ENCODE peak calls at places on chromosomes 13 and 19, in five cellular contexts. B, D, T, M and C are unnamed samples.

GRCh38 chr19:4495471-4495870 is 22.8 kb downstream of the PLIN4 start:
- DNase-seq in M (no peak), B (no peak), T (no peak), D (no peak), C (no peak)

GRCh38 chr19:15048885-15049541 is at the start of gene CASP14:
- DNase-seq in M (no peak), T (no peak), B (no peak), D (no peak), C (no peak)

GRCh38 chr19:42325896-42326771 is 699 bp downstream of the MEGF8 start:
- DNase-seq in M (no peak), B (peak; percentile 28), D (no peak), T (peak; percentile 49), C (peak; percentile 67)

GRCh38 chr13:112956516-112957294 is 12.3 kb upstream of the MCF2L start:
- DNase-seq in M (no peak), T (no peak), B (no peak), D (no peak), C (no peak)

GRCh38 chr19:2922987-2923386 is 21.8 kb downstream of the ZNF77 start:
- DNase-seq in B (no peak), T (no peak), D (no peak), M (no peak), C (peak; percentile 15)

GRCh38 chr19:3073159-3073563 is 10.9 kb upstream of the TLE5 start:
- DNase-seq in M (no peak), D (no peak), B (no peak), T (peak; percentile 59), C (peak; percentile 97)

GRCh38 chr19:351976-352625 is 7.5 kb upstream of the MIER2 start:
- DNase-seq in D (no peak), T (no peak), M (no peak), B (no peak), C (no peak)

GRCh38 chr13:41291246-41291645 is 19.8 kb upstream of the NAA16 start:
- DNase-seq in D (no peak), M (no peak), T (no peak), B (no peak), C (no peak)

GRCh38 chr19:50537306-50537685 is 23.6 kb upstream of the ASPDH start:
- DNase-seq in M (no peak), D (no peak), T (no peak), B (no peak), C (no peak)

GRCh38 chr19:35518313-35518712 is 4.9 kb upstream of the DMKN start:
- DNase-seq in B (no peak), M (no peak), T (no peak), D (no peak), C (no peak)